ENCODE peak calls at places on chromosomes 3 and 15, in four cellular contexts. One of them, this sample, is unnamed.

GRCh38 chr15:60713096-60714084 is 234.4 kb upstream of the ICE2 start:
- DNase-seq in left ventricle myocardium inferior: no peak
- DNase-seq in GM10248: no peak
- DNase-seq in HCT116: no peak
- DNase-seq in this sample: no peak

GRCh38 chr3:72724070-72724469 is 124.2 kb downstream of the SHQ1 start:
- DNase-seq in left ventricle myocardium inferior: no peak
- DNase-seq in GM10248: no peak
- DNase-seq in HCT116: peak; percentile 87
- DNase-seq in this sample: peak; percentile 96

GRCh38 chr3:16069149-16069922 is 105.1 kb upstream of the GALNT15 start:
- DNase-seq in left ventricle myocardium inferior: no peak
- DNase-seq in GM10248: no peak
- DNase-seq in HCT116: no peak
- DNase-seq in this sample: peak; percentile 95

GRCh38 chr3:172034786-172035685 is 4.3 kb upstream of the FNDC3B start:
- DNase-seq in left ventricle myocardium inferior: no peak
- DNase-seq in GM10248: peak; percentile 31
- DNase-seq in HCT116: peak; percentile 37
- DNase-seq in this sample: peak; percentile 21

GRCh38 chr3:8324727-8325126 is 176.9 kb upstream of the LMCD1 start:
- DNase-seq in left ventricle myocardium inferior: peak; percentile 23
- DNase-seq in GM10248: peak; percentile 29
- DNase-seq in HCT116: peak; percentile 40
- DNase-seq in this sample: peak; percentile 19

GRCh38 chr3:82143661-82144405 is 382.4 kb upstream of the GBE1 start:
- DNase-seq in left ventricle myocardium inferior: no peak
- DNase-seq in GM10248: no peak
- DNase-seq in HCT116: no peak
- DNase-seq in this sample: no peak

GRCh38 chr3:153756816-153757215 is 364.4 kb upstream of the ARHGEF26 start:
- DNase-seq in left ventricle myocardium inferior: no peak
- DNase-seq in GM10248: no peak
- DNase-seq in HCT116: no peak
- DNase-seq in this sample: no peak

GRCh38 chr3:72565593-72565992 is 282.7 kb downstream of the SHQ1 start:
- DNase-seq in left ventricle myocardium inferior: no peak
- DNase-seq in GM10248: no peak
- DNase-seq in HCT116: no peak
- DNase-seq in this sample: no peak

GRCh38 chr15:62993066-62993465 is 49.5 kb upstream of the TPM1 start:
- DNase-seq in left ventricle myocardium inferior: no peak
- DNase-seq in GM10248: no peak
- DNase-seq in HCT116: no peak
- DNase-seq in this sample: no peak

GRCh38 chr3:14837864-14838263 is 19.1 kb downstream of the FGD5 start:
- DNase-seq in left ventricle myocardium inferior: no peak
- DNase-seq in GM10248: no peak
- DNase-seq in HCT116: no peak
- DNase-seq in this sample: no peak

GRCh38 chr3:72041531-72041930 is 256.6 kb upstream of the PROK2 start:
- DNase-seq in left ventricle myocardium inferior: no peak
- DNase-seq in GM10248: no peak
- DNase-seq in HCT116: no peak
- DNase-seq in this sample: no peak

GRCh38 chr3:62525276-62525675 is 151.9 kb upstream of the FEZF2 start:
- DNase-seq in left ventricle myocardium inferior: no peak
- DNase-seq in GM10248: no peak
- DNase-seq in HCT116: no peak
- DNase-seq in this sample: no peak

GRCh38 chr3:81620813-81621212 is 140.6 kb downstream of the GBE1 start:
- DNase-seq in left ventricle myocardium inferior: no peak
- DNase-seq in GM10248: no peak
- DNase-seq in HCT116: no peak
- DNase-seq in this sample: no peak

GRCh38 chr15:44137750-44138149 is 57.3 kb downstream of the FRMD5 start:
- DNase-seq in left ventricle myocardium inferior: no peak
- DNase-seq in GM10248: no peak
- DNase-seq in HCT116: no peak
- DNase-seq in this sample: no peak

GRCh38 chr3:19029837-19030835 is 118.2 kb upstream of the KCNH8 start:
- DNase-seq in left ventricle myocardium inferior: no peak
- DNase-seq in GM10248: no peak
- DNase-seq in HCT116: no peak
- DNase-seq in this sample: no peak
- TF ChIP-seq CTCF in left ventricle myocardium inferior: peak; percentile 42
- TF ChIP-seq CTCF in GM10248: no peak
- TF ChIP-seq CTCF in HCT116: no peak
- TF ChIP-seq CTCF in this sample: no peak

GRCh38 chr15:28913171-28913765 is 27.5 kb downstream of the APBA2 start:
- DNase-seq in left ventricle myocardium inferior: no peak
- DNase-seq in GM10248: no peak
- DNase-seq in HCT116: no peak
- DNase-seq in this sample: no peak
- TF ChIP-seq CTCF in left ventricle myocardium inferior: peak; percentile 16
- TF ChIP-seq CTCF in GM10248: no peak
- TF ChIP-seq CTCF in HCT116: no peak
- TF ChIP-seq CTCF in this sample: no peak

GRCh38 chr3:119555929-119556328 is 3.5 kb downstream of the CD80 start:
- DNase-seq in left ventricle myocardium inferior: no peak
- DNase-seq in GM10248: no peak
- DNase-seq in HCT116: no peak
- DNase-seq in this sample: no peak

GRCh38 chr3:119555309-119555735 is 4.1 kb downstream of the CD80 start:
- DNase-seq in left ventricle myocardium inferior: peak; percentile 18
- DNase-seq in GM10248: no peak
- DNase-seq in HCT116: no peak
- DNase-seq in this sample: no peak

GRCh38 chr3:119551525-119552063 is 7.8 kb downstream of the CD80 start:
- DNase-seq in left ventricle myocardium inferior: no peak
- DNase-seq in GM10248: no peak
- DNase-seq in HCT116: no peak
- DNase-seq in this sample: no peak

GRCh38 chr3:119550090-119550910 is 9.1 kb downstream of the CD80 start:
- DNase-seq in left ventricle myocardium inferior: no peak
- DNase-seq in GM10248: no peak
- DNase-seq in HCT116: no peak
- DNase-seq in this sample: no peak
- TF ChIP-seq CTCF in left ventricle myocardium inferior: peak; percentile 44
- TF ChIP-seq CTCF in GM10248: no peak
- TF ChIP-seq CTCF in HCT116: no peak
- TF ChIP-seq CTCF in this sample: no peak

GRCh38 chr15:23869391-23869790 is 182.3 kb upstream of the NDN start:
- DNase-seq in left ventricle myocardium inferior: peak; percentile 40
- DNase-seq in GM10248: no peak
- DNase-seq in HCT116: no peak
- DNase-seq in this sample: no peak
- TF ChIP-seq CTCF in left ventricle myocardium inferior: no peak
- TF ChIP-seq CTCF in GM10248: no peak
- TF ChIP-seq CTCF in HCT116: no peak
- TF ChIP-seq CTCF in this sample: no peak

GRCh38 chr3:32046102-32046501 is 60.3 kb upstream of the GPD1L start:
- DNase-seq in left ventricle myocardium inferior: no peak
- DNase-seq in GM10248: no peak
- DNase-seq in HCT116: no peak
- DNase-seq in this sample: no peak

GRCh38 chr3:32045091-32045964 is 61.1 kb upstream of the GPD1L start:
- DNase-seq in left ventricle myocardium inferior: no peak
- DNase-seq in GM10248: no peak
- DNase-seq in HCT116: peak; percentile 8
- DNase-seq in this sample: peak; percentile 47

GRCh38 chr3:32037932-32038271 is 56.4 kb downstream of the ZNF860 start:
- DNase-seq in left ventricle myocardium inferior: no peak
- DNase-seq in GM10248: no peak
- DNase-seq in HCT116: no peak
- DNase-seq in this sample: no peak

GRCh38 chr3:32041316-32041715 is 59.8 kb downstream of the ZNF860 start:
- DNase-seq in left ventricle myocardium inferior: no peak
- DNase-seq in GM10248: no peak
- DNase-seq in HCT116: no peak
- DNase-seq in this sample: no peak
- TF ChIP-seq CTCF in left ventricle myocardium inferior: no peak
- TF ChIP-seq CTCF in GM10248: no peak
- TF ChIP-seq CTCF in HCT116: no peak
- TF ChIP-seq CTCF in this sample: no peak

DNA sequence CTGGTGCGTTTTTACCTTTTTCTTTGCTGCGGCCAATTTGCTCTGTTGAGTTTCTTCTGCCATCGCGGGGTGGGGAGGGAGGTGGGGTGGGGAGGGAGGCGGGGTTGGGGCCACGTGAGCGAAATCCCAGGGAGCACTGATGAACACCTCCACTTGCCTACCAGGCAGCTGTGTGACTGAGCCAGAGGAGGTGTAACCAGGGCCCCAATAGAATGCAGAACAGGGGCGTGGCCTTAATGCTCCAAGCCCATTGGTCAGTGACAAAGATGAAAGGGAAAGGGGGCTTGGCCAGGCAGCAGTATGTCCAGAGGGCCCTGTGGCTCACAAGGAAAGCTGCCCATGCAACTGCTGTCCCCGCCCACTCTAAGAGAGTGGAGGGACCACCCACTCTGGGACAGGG is 21.4 kb upstream of the OR4F6 start:
- DNase-seq in left ventricle myocardium inferior: no peak
- DNase-seq in GM10248: no peak
- DNase-seq in HCT116: no peak
- DNase-seq in this sample: no peak
- TF ChIP-seq CTCF in left ventricle myocardium inferior: no peak
- TF ChIP-seq CTCF in GM10248: no peak
- TF ChIP-seq CTCF in HCT116: no peak
- TF ChIP-seq CTCF in this sample: no peak

GRCh38 chr15:101134780-101135179 is 117.1 kb downstream of the CHSY1 start:
- DNase-seq in left ventricle myocardium inferior: no peak
- DNase-seq in GM10248: no peak
- DNase-seq in HCT116: no peak
- DNase-seq in this sample: no peak

GRCh38 chr15:101137312-101137940 is 114.4 kb downstream of the CHSY1 start:
- DNase-seq in left ventricle myocardium inferior: no peak
- DNase-seq in GM10248: no peak
- DNase-seq in HCT116: no peak
- DNase-seq in this sample: no peak

GRCh38 chr15:101138086-101138660 is 113.7 kb downstream of the CHSY1 start:
- DNase-seq in left ventricle myocardium inferior: no peak
- DNase-seq in GM10248: no peak
- DNase-seq in HCT116: no peak
- DNase-seq in this sample: no peak

GRCh38 chr15:101135532-101136166 is 116.2 kb downstream of the CHSY1 start:
- DNase-seq in left ventricle myocardium inferior: no peak
- DNase-seq in GM10248: peak; percentile 69
- DNase-seq in HCT116: no peak
- DNase-seq in this sample: no peak

GRCh38 chr15:101136381-101137268 is 115.2 kb downstream of the CHSY1 start:
- DNase-seq in left ventricle myocardium inferior: no peak
- DNase-seq in GM10248: no peak
- DNase-seq in HCT116: no peak
- DNase-seq in this sample: no peak
- TF ChIP-seq CTCF in left ventricle myocardium inferior: no peak
- TF ChIP-seq CTCF in GM10248: no peak
- TF ChIP-seq CTCF in HCT116: no peak
- TF ChIP-seq CTCF in this sample: no peak

GRCh38 chr3:149902498-149903139 is 68.1 kb downstream of the PFN2 start:
- DNase-seq in left ventricle myocardium inferior: no peak
- DNase-seq in GM10248: no peak
- DNase-seq in HCT116: no peak
- DNase-seq in this sample: no peak
- TF ChIP-seq CTCF in left ventricle myocardium inferior: peak; percentile 31
- TF ChIP-seq CTCF in GM10248: no peak
- TF ChIP-seq CTCF in HCT116: peak; percentile 12
- TF ChIP-seq CTCF in this sample: peak; percentile 57

This sample was measured in PC-9.